ENCODE peak calls at places on chromosomes 1 and 21, in four cellular contexts. J is naive thymus-derived CD4-positive, alpha-beta T cell; K is GM06990; U is psoas muscle. O is an unnamed sample.

GRCh38 chr1:226123591-226124471 is 61.3 kb downstream of the H3-3A start:
- DNase-seq in K (no peak), U (no peak), J (no peak), O (no peak)

GRCh38 chr1:47175227-47175934 is 14.5 kb downstream of the PDZK1IP1 start:
- DNase-seq in U (no peak), J (peak; percentile 30), K (no peak), O (peak; percentile 59)

GRCh38 chr21:29387598-29387997 is 88.9 kb downstream of the BACH1 start:
- DNase-seq in K (no peak), U (no peak), J (no peak), O (no peak)

GRCh38 chr1:159775716-159776115 is 5.0 kb upstream of the DUSP23 start:
- DNase-seq in K (no peak), J (no peak), U (no peak), O (no peak)

GRCh38 chr21:37868896-37869295 is 47.4 kb downstream of the KCNJ6 start:
- DNase-seq in J (no peak), U (no peak), K (no peak), O (no peak)

GRCh38 chr1:97145321-97145956 is 423.9 kb downstream of the PTBP2 start:
- DNase-seq in J (no peak), K (no peak), U (no peak), O (no peak)

GRCh38 chr1:117815926-117816325 is 113.5 kb downstream of the GDAP2 start:
- DNase-seq in K (no peak), J (no peak), U (no peak), O (no peak)

GRCh38 chr1:201335174-201335870 is 42.2 kb downstream of the TNNT2 start:
- DNase-seq in K (no peak), J (no peak), U (no peak), O (no peak)

GRCh38 chr1:244437108-244437507 is 14.6 kb downstream of the ADSS2 start:
- DNase-seq in U (no peak), K (no peak), J (no peak), O (no peak)

GRCh38 chr1:94949681-94950661 is 23.1 kb upstream of the CNN3 start:
- DNase-seq in U (no peak), K (no peak), J (no peak), O (no peak)

GRCh38 chr1:214660900-214661299 is 57.9 kb downstream of the CENPF start:
- DNase-seq in J (peak; percentile 49), U (no peak), K (no peak), O (no peak)

GRCh38 chr1:39845569-39846566 is 37.4 kb downstream of the TRIT1 start:
- DNase-seq in J (peak; percentile 82), U (peak; percentile 86), K (peak; percentile 65), O (peak; percentile 91)

GRCh38 chr1:81432654-81433109 is 368.1 kb upstream of the ADGRL2 start:
- DNase-seq in U (no peak), K (no peak), J (no peak), O (no peak)

GRCh38 chr21:43287111-43287973 is 118.5 kb downstream of the CRYAA start:
- DNase-seq in J (peak; percentile 9), K (no peak), U (no peak), O (no peak)

GRCh38 chr1:41664861-41665640 is 180.6 kb upstream of the EDN2 start:
- DNase-seq in J (no peak), K (no peak), U (no peak), O (peak; percentile 45)

GRCh38 chr1:69567847-69568434 is at the start of gene LRRC7:
- DNase-seq in K (no peak), J (no peak), U (peak; percentile 68), O (no peak)

GRCh38 chr1:24978383-24979032 is 48.4 kb upstream of the RUNX3 start:
- DNase-seq in K (no peak), U (peak; percentile 11), J (no peak), O (no peak)

GRCh38 chr1:110176299-110176956 is 26.1 kb downstream of the SLC6A17 start:
- DNase-seq in J (no peak), K (no peak), U (no peak), O (no peak)

GRCh38 chr1:6269271-6269996 is 8.5 kb upstream of the GPR153 start:
- DNase-seq in J (no peak), K (no peak), U (no peak), O (no peak)

GRCh38 chr1:180908084-180908765 is 4.5 kb upstream of the KIAA1614 start:
- DNase-seq in K (no peak), U (no peak), J (no peak), O (no peak)

GRCh38 chr1:13224480-13225060 is 1.4 kb downstream of the PRAMEF18 start:
- DNase-seq in K (no peak), J (no peak), U (peak; percentile 6), O (peak; percentile 27)

GRCh38 chr21:26747216-26747615 is 98.0 kb downstream of the ADAMTS1 start:
- DNase-seq in K (no peak), U (no peak), J (no peak), O (no peak)

GRCh38 chr1:216500273-216500967 is 77.2 kb upstream of the USH2A start:
- DNase-seq in U (no peak), K (no peak), J (no peak), O (no peak)

GRCh38 chr1:75791022-75791421 is 5.0 kb downstream of the RABGGTB start:
- DNase-seq in J (no peak), K (no peak), U (no peak), O (no peak)

GRCh38 chr1:175201061-175201508 is 8.5 kb upstream of the KIAA0040 start:
- DNase-seq in J (no peak), K (no peak), U (no peak), O (no peak)

GRCh38 chr1:35443768-35444518 is 113.3 kb downstream of the KIAA0319L start:
- DNase-seq in U (no peak), K (no peak), J (no peak), O (no peak)

GRCh38 chr1:228087771-228088251 is 5.3 kb downstream of the ARF1 start:
- DNase-seq in U (peak; percentile 53), J (no peak), K (no peak), O (no peak)

GRCh38 chr1:222095606-222096475 is 354.0 kb upstream of the DUSP10 start:
- DNase-seq in U (no peak), J (peak; percentile 71), K (peak; percentile 13), O (no peak)

GRCh38 chr1:31503581-31503980 is 72.7 kb upstream of the TINAGL1 start:
- DNase-seq in K (no peak), J (no peak), U (no peak), O (no peak)

GRCh38 chr1:214472362-214472761 is 79.0 kb downstream of the PTPN14 start:
- DNase-seq in J (no peak), U (no peak), K (no peak), O (no peak)

GRCh38 chr1:26626994-26627393 is 68.8 kb upstream of the ARID1A start:
- DNase-seq in J (no peak), K (no peak), U (no peak), O (no peak)

GRCh38 chr1:206559661-206559995 is 52.3 kb downstream of the RASSF5 start:
- DNase-seq in U (no peak), K (no peak), J (no peak), O (no peak)

GRCh38 chr1:19648239-19648638 is 4.1 kb downstream of the NBL1 start:
- DNase-seq in J (no peak), K (no peak), U (no peak), O (no peak)

GRCh38 chr1:19646366-19646765 is 2.3 kb downstream of the NBL1 start:
- DNase-seq in K (no peak), U (no peak), J (no peak), O (no peak)

GRCh38 chr1:19648689-19649088 is 4.6 kb downstream of the NBL1 start:
- DNase-seq in J (no peak), U (no peak), K (no peak), O (no peak)

GRCh38 chr1:19646771-19647319 is 2.7 kb downstream of the NBL1 start:
- DNase-seq in U (no peak), K (no peak), J (no peak), O (no peak)

GRCh38 chr1:19647643-19648042 is 3.5 kb downstream of the NBL1 start:
- DNase-seq in J (peak; percentile 61), K (no peak), U (no peak), O (no peak)
- H3K4me3 ChIP-seq in J (no peak overlapping the region), K (no peak overlapping the region), U (no peak overlapping the region), O (no peak overlapping the region)

GRCh38 chr21:23644768-23645167 is 1962.5 kb downstream of the MRPL39 start:
- DNase-seq in U (no peak), K (no peak), J (no peak), O (no peak)
- H3K4me3 ChIP-seq in U (no peak overlapping the region), K (no peak overlapping the region), J (no peak overlapping the region), O (no peak overlapping the region)

GRCh38 chr1:230105754-230106625 is 39.0 kb downstream of the GALNT2 start:
- DNase-seq in U (no peak), J (no peak), K (peak; percentile 40), O (peak; percentile 49)

GRCh38 chr1:230103341-230104173 is 36.5 kb downstream of the GALNT2 start:
- DNase-seq in J (no peak), U (no peak), K (no peak), O (no peak)

GRCh38 chr1:230102472-230102871 is 35.4 kb downstream of the GALNT2 start:
- DNase-seq in K (no peak), U (no peak), J (no peak), O (no peak)

GRCh38 chr1:230105245-230105753 is 38.3 kb downstream of the GALNT2 start:
- DNase-seq in U (no peak), K (no peak), J (no peak), O (no peak)

DNA sequence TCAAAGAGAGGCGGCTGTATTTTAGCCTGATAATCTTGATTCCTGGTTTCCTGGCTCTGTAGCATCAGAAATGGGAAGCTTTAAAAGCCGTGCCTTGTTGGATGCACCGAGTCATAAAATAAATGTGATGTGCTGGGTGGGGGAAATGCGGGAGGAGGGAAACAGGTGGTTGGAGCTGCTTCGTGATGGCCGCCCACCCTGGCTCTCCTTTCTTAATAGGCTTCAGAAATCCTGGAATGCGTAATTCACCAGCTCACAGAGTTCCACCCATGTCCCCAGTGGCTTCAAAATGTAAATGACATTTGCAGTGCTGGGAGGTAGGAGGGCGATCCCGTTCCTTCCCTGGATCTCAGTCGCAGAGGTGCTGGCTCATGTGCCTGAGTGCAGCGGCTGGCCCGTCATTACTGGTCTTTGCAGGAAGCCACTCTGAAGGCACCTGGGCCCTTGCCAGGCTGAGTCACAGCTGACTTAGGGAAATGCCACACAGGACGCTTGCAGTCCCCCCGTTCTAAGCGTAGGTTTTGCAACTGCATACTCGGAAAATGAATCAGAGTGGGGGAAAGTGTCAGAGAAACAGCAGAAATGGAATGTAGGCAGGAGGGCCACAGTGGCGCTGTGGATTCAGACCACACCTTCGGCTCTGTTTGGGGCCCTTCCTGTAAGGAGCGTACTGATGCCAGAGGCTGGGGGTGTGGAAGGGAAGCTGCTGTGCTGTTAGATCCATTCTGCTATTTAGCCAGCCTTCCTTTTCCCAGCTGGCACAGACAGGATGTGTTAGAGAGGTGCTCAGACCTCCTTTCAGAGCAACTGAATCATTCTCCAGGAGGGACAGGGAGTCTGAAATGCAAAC is 37.6 kb downstream of the GALNT2 start:
- DNase-seq in J (no peak), U (peak; percentile 99), K (peak; percentile 50), O (peak; percentile 98)
- H3K4me3 ChIP-seq in J (no peak overlapping the region), U (peak overlapping the region; percentile 23), K (peak overlapping the region; percentile 13), O (no peak overlapping the region)

DNA sequence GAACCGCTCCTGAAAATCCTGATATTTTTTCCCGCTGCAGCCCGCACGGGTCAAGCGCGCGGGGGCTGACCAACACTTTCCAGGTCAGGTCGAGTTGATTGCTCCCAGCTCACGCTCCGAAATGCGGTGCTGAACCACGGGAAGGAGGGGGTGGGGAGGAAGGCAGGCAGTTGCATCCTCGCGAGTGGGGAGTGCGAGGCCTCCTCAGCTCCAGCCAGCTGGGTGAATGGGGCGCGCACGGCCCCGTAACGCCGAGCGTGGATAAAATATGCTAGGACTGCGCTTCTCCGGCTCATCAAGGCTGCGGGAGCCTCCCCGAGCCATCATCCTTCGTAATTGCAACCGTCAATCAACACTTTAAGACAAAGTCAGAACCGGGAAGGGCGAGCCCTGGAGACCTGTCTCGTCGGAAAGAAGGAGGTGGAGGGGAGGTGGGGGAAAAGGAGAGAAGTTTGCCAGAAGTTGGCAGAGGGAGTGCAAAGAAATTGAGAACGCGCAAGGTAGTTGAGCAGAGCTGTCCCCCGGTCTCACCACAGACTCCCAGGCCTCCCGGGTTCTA is 8.0 kb downstream of the NR5A2 start:
- DNase-seq in K (no peak), J (no peak), U (no peak), O (no peak)
- H3K4me3 ChIP-seq in K (no peak overlapping the region), J (no peak overlapping the region), U (peak overlapping the region; percentile 27), O (no peak overlapping the region)